ENCODE peak calls at places on chromosomes 12 and 14, in eight cellular contexts. B, N, V, W, A, S, R and X are unnamed samples.

GRCh38 chr14:85288041-85288440 is 241.9 kb upstream of the FLRT2 start:
- DNase-seq in A (no peak), N (no peak), R (no peak), V (no peak), S (no peak), B (no peak), W (no peak), X (no peak)

GRCh38 chr14:38079268-38079667 is 128.4 kb upstream of the SSTR1 start:
- DNase-seq in A (no peak), B (peak; percentile 69), V (peak; percentile 2), N (no peak), R (no peak), W (no peak), S (no peak), X (no peak)

GRCh38 chr12:104348994-104349494 is 45.5 kb downstream of the EID3 start:
- DNase-seq in B (no peak), V (no peak), W (no peak), R (no peak), S (no peak), A (no peak), N (no peak), X (no peak)

GRCh38 chr14:94144765-94145164 is 15.4 kb upstream of the IFI27L2 start:
- DNase-seq in V (no peak), W (peak; percentile 8), R (no peak), B (no peak), A (no peak), N (no peak), S (no peak), X (no peak)

GRCh38 chr12:121799175-121799841 is 4.5 kb upstream of the SETD1B start:
- DNase-seq in V (peak; percentile 83), B (peak; percentile 90), S (peak; percentile 77), R (no peak), A (peak; percentile 87), W (peak; percentile 75), N (peak; percentile 81), X (peak; percentile 89)

GRCh38 chr14:95679148-95679547 is 7.1 kb upstream of the TCL1B start:
- DNase-seq in A (no peak), B (no peak), N (no peak), R (no peak), W (no peak), S (no peak), V (no peak), X (no peak)

GRCh38 chr14:56731187-56731586 is 79.1 kb downstream of the OTX2 start:
- DNase-seq in S (no peak), V (no peak), A (no peak), N (no peak), W (no peak), B (no peak), R (no peak), X (no peak)

GRCh38 chr12:124898200-124898950 is 16.1 kb downstream of the UBC start:
- DNase-seq in W (no peak), A (no peak), R (peak; percentile 28), S (peak; percentile 27), N (no peak), B (peak; percentile 71), V (peak; percentile 40), X (peak; percentile 70)

GRCh38 chr14:73059326-73059725 is 992 bp downstream of the RBM25 start:
- DNase-seq in A (no peak), S (no peak), R (no peak), N (peak; percentile 38), B (peak; percentile 66), V (peak; percentile 62), W (no peak), X (no peak)

GRCh38 chr12:88624911-88625310 is 44.6 kb upstream of the KITLG start:
- DNase-seq in B (peak; percentile 80), W (no peak), A (no peak), N (peak; percentile 13), S (no peak), R (no peak), V (peak; percentile 79), X (no peak)

GRCh38 chr12:92505373-92506340 is 197.1 kb upstream of the PLEKHG7 start:
- DNase-seq in N (peak; percentile 41), S (peak; percentile 73), W (no peak), A (peak; percentile 78), R (no peak), B (peak; percentile 37), V (peak; percentile 65), X (peak; percentile 67)

GRCh38 chr12:43602738-43603137 is 50.7 kb upstream of the ADAMTS20 start:
- DNase-seq in R (no peak), W (no peak), V (no peak), A (no peak), S (no peak), B (no peak), N (no peak), X (no peak)

GRCh38 chr12:94874086-94874985 is 129.2 kb downstream of the NDUFA12 start:
- DNase-seq in S (no peak), W (no peak), N (no peak), V (no peak), R (no peak), A (no peak), B (no peak), X (no peak)

GRCh38 chr12:64714551-64714968 is 44.6 kb downstream of the GNS start:
- DNase-seq in W (no peak), N (no peak), S (no peak), R (no peak), A (no peak), B (no peak), V (no peak), X (no peak)

GRCh38 chr12:12056951-12057350 is 13.8 kb upstream of the BCL2L14 start:
- DNase-seq in S (no peak), R (no peak), A (no peak), N (no peak), W (no peak), B (no peak), V (no peak), X (no peak)

GRCh38 chr14:104163541-104163940 is 25.2 kb downstream of the KIF26A start:
- DNase-seq in N (no peak), V (no peak), S (no peak), B (no peak), A (no peak), W (no peak), R (no peak), X (no peak)

GRCh38 chr14:103679351-103679750 is 35.9 kb downstream of the XRCC3 start:
- DNase-seq in S (no peak), V (peak; percentile 36), N (peak; percentile 16), B (peak; percentile 50), R (no peak), W (peak; percentile 3), A (no peak), X (no peak)

GRCh38 chr12:48816148-48816854 is 2.0 kb upstream of the CACNB3 start:
- DNase-seq in A (no peak), S (no peak), W (no peak), R (no peak), V (peak; percentile 24), N (no peak), B (peak; percentile 26), X (peak; percentile 61)

GRCh38 chr12:127613056-127613455 is 653.9 kb upstream of the TMEM132C start:
- DNase-seq in B (no peak), S (no peak), A (no peak), V (no peak), W (no peak), R (no peak), N (no peak), X (no peak)

GRCh38 chr12:24944598-24944975 is 4.3 kb downstream of the BCAT1 start:
- DNase-seq in A (no peak), W (no peak), R (no peak), B (no peak), S (no peak), N (no peak), V (no peak), X (no peak)

GRCh38 chr12:65670775-65671174 is 153.5 kb upstream of the HMGA2 start:
- DNase-seq in R (no peak), V (no peak), N (peak; percentile 48), A (no peak), W (no peak), B (peak; percentile 56), S (no peak), X (no peak)

GRCh38 chr14:30291216-30291615 is 267.7 kb upstream of the G2E3 start:
- DNase-seq in V (peak; percentile 68), A (no peak), R (no peak), S (no peak), W (no peak), N (peak; percentile 64), B (peak; percentile 89), X (no peak)

GRCh38 chr12:18361431-18361830 is 100.1 kb downstream of the PIK3C2G start:
- DNase-seq in N (no peak), A (no peak), R (no peak), W (no peak), V (no peak), B (no peak), S (no peak), X (no peak)

GRCh38 chr14:105847400-105847799 is 321.0 kb downstream of the TMEM121 start:
- DNase-seq in R (no peak), S (peak; percentile 3), A (no peak), V (no peak), B (no peak), N (no peak), W (no peak), X (no peak)

GRCh38 chr14:39179042-39179441 is 4.0 kb downstream of the PNN start:
- DNase-seq in B (no peak), N (no peak), W (no peak), R (no peak), A (no peak), V (no peak), S (no peak), X (no peak)

GRCh38 chr12:90246673-90247072 is 538.0 kb upstream of the ATP2B1 start:
- DNase-seq in S (no peak), W (no peak), A (no peak), N (no peak), R (no peak), B (no peak), V (no peak), X (no peak)

GRCh38 chr14:20667957-20668356 is 16.4 kb upstream of the RNASE4 start:
- DNase-seq in N (no peak), S (no peak), V (no peak), W (no peak), R (no peak), A (no peak), B (no peak), X (no peak)

GRCh38 chr12:49730050-49730449 is 11.3 kb upstream of the TMBIM6 start:
- DNase-seq in A (no peak), B (no peak), N (no peak), S (no peak), V (no peak), R (no peak), W (no peak), X (no peak)

GRCh38 chr14:37116933-37117844 is 55.2 kb downstream of the SLC25A21 start:
- DNase-seq in A (no peak), V (peak; percentile 10), W (peak; percentile 6), S (no peak), N (peak; percentile 82), R (no peak), B (peak; percentile 73), X (no peak)